ENCODE peak calls at places on chromosomes 2 and 18, in four cellular contexts. B is mesenchymal stem cell, M is COR-L47, D is osteocyte. I is an unnamed sample.

GRCh38 chr2:33236457-33236856 is 240.0 kb upstream of the RASGRP3 start:
- DNase-seq in M (no peak), B (peak), D (no peak), I (no peak)

GRCh38 chr18:23422751-23423418 is 30.2 kb upstream of the RIOK3 start:
- DNase-seq in B (peak), D (no peak), M (peak), I (no peak)

GRCh38 chr2:74235041-74235440 is 36.6 kb downstream of the MTHFD2 start:
- DNase-seq in M (no peak), B (no peak), D (no peak), I (no peak)

GRCh38 chr2:46431481-46432235 is 47.7 kb upstream of the TMEM247 start:
- DNase-seq in M (no peak), D (no peak), B (no peak), I (no peak)

GRCh38 chr2:143482316-143482715 is 353.1 kb downstream of the ARHGAP15 start:
- DNase-seq in B (peak), M (no peak), D (no peak), I (no peak)

GRCh38 chr2:15636972-15637785 is 45.5 kb downstream of the DDX1 start:
- DNase-seq in M (peak), D (no peak), B (peak), I (no peak)

GRCh38 chr2:67400560-67401464 is 3.7 kb downstream of the ETAA1 start:
- DNase-seq in M (peak), D (no peak), B (peak), I (no peak)

GRCh38 chr18:55778731-55779460 is 190.9 kb upstream of the TCF4 start:
- DNase-seq in D (no peak), B (peak), M (peak), I (no peak)

GRCh38 chr2:144889348-144889747 is 369.4 kb upstream of the ZEB2 start:
- DNase-seq in B (no peak), M (no peak), D (no peak), I (no peak)

GRCh38 chr2:10285191-10285577 is 17.5 kb upstream of the HPCAL1 start:
- DNase-seq in D (no peak), M (no peak), B (no peak), I (no peak)

GRCh38 chr2:226915846-226916360 is 80.0 kb downstream of the RHBDD1 start:
- DNase-seq in D (no peak), M (no peak), B (peak), I (no peak)

GRCh38 chr2:234133004-234133403 is 82.5 kb downstream of the SPP2 start:
- DNase-seq in D (peak), B (peak), M (no peak), I (no peak)

GRCh38 chr18:51907687-51908597 is 432.1 kb upstream of the DCC start:
- DNase-seq in B (no peak), M (no peak), D (no peak), I (no peak)

GRCh38 chr2:238847841-238848565 is at the start of gene TWIST2:
- DNase-seq in M (no peak), B (peak), D (peak), I (peak)

GRCh38 chr2:73749314-73749713 is 12.2 kb upstream of the TPRKB start:
- DNase-seq in M (no peak), B (no peak), D (no peak), I (no peak)

I was measured in esophagus muscularis mucosa.